ENCODE peak calls at places on chromosomes 7 and 10, in ten cellular contexts. H is colonic mucosa; O is pancreas; M is hepatocyte; U is Panc1; P is ascending aorta; R is prostate gland; X is iPS DF 6.9; S is astrocyte; F is naive thymus-derived CD4-positive, alpha-beta T cell. Q is an unnamed sample.

GRCh38 chr10:117710181-117710798 is 167.7 kb downstream of the EMX2 start:
- DNase-seq in H (no peak), O (no peak), M (no peak), U (no peak), P (no peak), R (no peak), X (no peak), S (no peak), F (no peak), Q (no peak)

GRCh38 chr7:79868010-79868409 is 266.6 kb upstream of the GNAI1 start:
- DNase-seq in H (no peak), O (no peak), M (no peak), U (no peak), P (no peak), R (no peak), X (no peak), S (no peak), F (no peak), Q (no peak)

GRCh38 chr7:32259917-32260596 is 189.8 kb upstream of the PDE1C start:
- DNase-seq in H (no peak), O (peak; percentile 23), M (no peak), U (no peak), P (no peak), R (no peak), X (no peak), S (no peak), F (no peak), Q (peak; percentile 86)

GRCh38 chr7:34104992-34105391 is 199.7 kb downstream of the BMPER start:
- DNase-seq in H (no peak), O (no peak), M (no peak), U (no peak), P (no peak), R (no peak), X (no peak), S (peak; percentile 6), F (no peak), Q (no peak)

GRCh38 chr7:70557281-70557680 is 574.7 kb upstream of the GALNT17 start:
- DNase-seq in H (no peak), O (no peak), M (no peak), U (no peak), P (no peak), R (no peak), X (no peak), S (no peak), F (no peak), Q (no peak)

GRCh38 chr10:71131508-71132088 is 80.8 kb upstream of the UNC5B start:
- DNase-seq in H (no peak), O (no peak), M (no peak), U (no peak), P (no peak), R (no peak), X (no peak), S (no peak), F (no peak), Q (no peak)

GRCh38 chr7:140230517-140230861 is 53.7 kb upstream of the KDM7A start:
- DNase-seq in H (peak; percentile 80), O (peak; percentile 40), M (peak; percentile 37), U (no peak), P (no peak), R (peak; percentile 26), X (no peak), S (no peak), F (peak; percentile 71), Q (peak; percentile 23)

GRCh38 chr10:105682911-105683310 is 1041.8 kb downstream of the SORCS3 start:
- DNase-seq in H (no peak), O (no peak), M (no peak), U (no peak), P (no peak), R (no peak), X (no peak), S (no peak), F (no peak), Q (no peak)

GRCh38 chr10:43825984-43826383 is 177.3 kb upstream of the ZNF32 start:
- DNase-seq in H (no peak), O (no peak), M (no peak), U (no peak), P (no peak), R (no peak), X (no peak), S (no peak), F (no peak), Q (no peak)

GRCh38 chr7:57370066-57370738 is 79.8 kb upstream of the ZNF716 start:
- DNase-seq in H (no peak), O (no peak), M (no peak), U (no peak), P (no peak), R (no peak), X (no peak), S (no peak), F (no peak), Q (no peak)

GRCh38 chr10:133309720-133310398 is 1.1 kb downstream of the ZNF511 start:
- DNase-seq in H (peak; percentile 78), O (peak; percentile 86), M (no peak), U (no peak), P (no peak), R (peak; percentile 36), X (no peak), S (no peak), F (no peak), Q (peak; percentile 44)

DNA sequence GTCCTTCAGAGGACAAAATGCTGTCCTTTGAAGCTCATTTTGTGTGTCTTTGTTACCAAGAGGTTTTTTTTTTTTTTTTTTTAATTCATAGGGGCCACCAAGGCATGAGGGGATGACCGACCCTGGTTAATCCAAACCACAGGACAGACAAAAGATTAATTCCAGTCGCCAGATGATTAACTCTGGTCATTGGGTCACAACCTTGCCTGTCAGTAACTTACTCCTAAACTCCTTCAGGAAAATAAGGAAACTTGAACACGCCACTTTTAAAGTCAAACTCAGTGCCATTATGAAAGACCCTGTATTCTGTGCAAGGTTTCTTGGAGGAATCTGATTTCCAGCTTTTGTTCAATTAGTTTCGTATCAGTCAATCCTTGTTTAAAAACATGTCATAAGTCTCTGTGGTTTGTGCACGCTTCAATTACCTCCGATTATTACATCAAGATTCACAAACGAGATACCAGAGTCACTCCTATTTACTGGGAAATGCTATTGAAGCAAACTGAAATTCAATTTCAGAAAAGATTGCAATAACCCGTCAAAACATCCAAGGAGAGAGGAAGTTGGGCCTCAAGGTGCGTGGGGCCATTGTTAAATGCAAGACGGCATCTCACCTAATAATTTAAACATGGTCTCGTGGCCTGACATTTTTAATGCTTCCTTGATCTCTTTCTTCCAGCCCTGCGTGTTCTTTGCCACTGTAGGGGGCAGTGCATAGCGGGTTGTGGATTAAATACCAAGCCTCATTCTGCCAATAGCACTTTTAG is 44.0 kb downstream of the NRP1 start:
- DNase-seq in H (no peak), O (no peak), M (no peak), U (no peak), P (no peak), R (no peak), X (no peak), S (peak; percentile 53), F (no peak), Q (no peak)
- H3K27ac ChIP-seq in H (no peak overlapping the region), O (no peak overlapping the region), M (no peak overlapping the region), U (peak overlapping the region; percentile 96), P (peak overlapping the region; percentile 44), R (no peak overlapping the region), X (no peak overlapping the region), S (peak overlapping the region; percentile 84), F (no peak overlapping the region), Q (no peak overlapping the region)

GRCh38 chr10:123132576-123133477 is 2.9 kb upstream of the HMX3 start:
- DNase-seq in H (peak; percentile 88), O (peak; percentile 86), M (peak; percentile 91), U (peak; percentile 71), P (peak; percentile 85), R (peak; percentile 81), X (no peak), S (peak; percentile 50), F (peak; percentile 69), Q (peak; percentile 83)
- H3K4me3 ChIP-seq in H (no peak overlapping the region), O (peak overlapping the region; percentile 29), M (peak overlapping the region; percentile 46), U (peak overlapping the region; percentile 41), P (peak overlapping the region; percentile 11), R (no peak overlapping the region), X (peak overlapping the region; percentile 42), S (peak overlapping the region; percentile 32), F (peak overlapping the region; percentile 36), Q (no peak overlapping the region)

GRCh38 chr10:62077330-62078015 is 176.0 kb downstream of the ARID5B start:
- DNase-seq in H (no peak), O (no peak), M (no peak), U (no peak), P (no peak), R (no peak), X (no peak), S (no peak), F (no peak), Q (no peak)
- H3K27ac ChIP-seq in H (no peak overlapping the region), O (peak overlapping the region; percentile 25), M (peak overlapping the region; percentile 80), U (peak overlapping the region; percentile 60), P (peak overlapping the region; percentile 70), R (peak overlapping the region; percentile 60), X (no peak overlapping the region), S (peak overlapping the region; percentile 69), F (peak overlapping the region; percentile 18), Q (peak overlapping the region; percentile 87)

GRCh38 chr10:132022241-132022640 is 40.5 kb upstream of the BNIP3 start:
- DNase-seq in H (no peak), O (no peak), M (no peak), U (no peak), P (no peak), R (no peak), X (no peak), S (no peak), F (no peak), Q (no peak)

GRCh38 chr10:132020456-132020855 is 38.7 kb upstream of the BNIP3 start:
- DNase-seq in H (no peak), O (no peak), M (no peak), U (no peak), P (no peak), R (no peak), X (no peak), S (no peak), F (no peak), Q (no peak)

GRCh38 chr10:132021046-132021445 is 39.3 kb upstream of the BNIP3 start:
- DNase-seq in H (no peak), O (no peak), M (no peak), U (no peak), P (no peak), R (no peak), X (no peak), S (no peak), F (no peak), Q (no peak)

GRCh38 chr10:132021504-132022143 is 39.9 kb upstream of the BNIP3 start:
- DNase-seq in H (no peak), O (no peak), M (no peak), U (no peak), P (no peak), R (no peak), X (no peak), S (no peak), F (no peak), Q (no peak)

DNA sequence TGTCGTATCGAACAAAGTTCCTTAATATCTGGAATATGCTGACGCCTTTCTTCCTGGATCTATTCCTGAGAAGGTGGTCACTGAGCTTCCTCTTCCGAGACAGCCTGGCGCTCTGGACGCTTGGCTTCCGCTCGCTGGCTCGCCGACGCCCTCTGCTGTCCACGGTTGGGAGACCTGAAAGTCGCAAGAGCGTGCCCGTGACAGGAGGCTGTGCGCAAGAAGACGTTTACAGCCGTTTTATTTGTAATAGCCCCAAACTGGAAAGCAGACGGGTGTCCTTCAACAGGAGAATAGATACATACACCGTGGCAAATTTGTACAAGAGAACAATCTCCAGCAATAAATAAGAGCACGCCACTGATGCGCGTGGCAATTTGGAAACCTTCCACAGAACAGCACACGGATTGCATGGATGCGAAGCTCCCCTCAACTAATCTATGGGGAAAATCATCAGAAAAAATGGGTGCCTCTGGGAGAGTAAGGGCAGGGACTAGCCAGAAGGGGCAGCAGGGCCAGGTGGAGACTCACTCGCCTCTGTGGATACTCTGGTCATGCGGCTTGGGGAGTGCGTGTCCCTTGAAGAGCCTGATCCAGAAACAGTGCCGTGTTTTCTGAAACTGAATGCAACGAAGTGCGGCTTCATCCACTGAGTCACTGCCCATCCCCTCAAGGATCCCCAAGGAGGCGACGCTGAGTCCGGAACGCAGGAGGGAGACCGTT is 41.5 kb upstream of the BNIP3 start:
- DNase-seq in H (peak; percentile 84), O (peak; percentile 88), M (peak; percentile 88), U (peak; percentile 32), P (peak; percentile 83), R (peak; percentile 76), X (no peak), S (peak; percentile 26), F (peak; percentile 72), Q (peak; percentile 86)
- H3K4me3 ChIP-seq in H (no peak overlapping the region), O (peak overlapping the region; percentile 50), M (no peak overlapping the region), U (peak overlapping the region; percentile 77), P (peak overlapping the region; percentile 34), R (peak overlapping the region; percentile 26), X (no peak overlapping the region), S (peak overlapping the region; percentile 34), F (no peak overlapping the region), Q (no peak overlapping the region)

Q was measured in thyroid gland.